ENCODE peak calls at places on chromosomes 4 and X, in six cellular contexts. B, A, K, J, W and M are unnamed samples.

GRCh38 chr4:88457307-88458090 is 580 bp downstream of the HERC5 start:
- DNase-seq in B (peak), A (no peak), K (peak), J (no peak), W (no peak), M (peak)

GRCh38 chrX:110180176-110180927 is 137.5 kb downstream of the AMMECR1 start:
- DNase-seq in B (no peak), A (no peak), K (no peak), J (peak), W (no peak), M (peak)

GRCh38 chrX:40866878-40867277 is 131.5 kb upstream of the MED14 start:
- DNase-seq in B (no peak), A (no peak), K (no peak), J (no peak), W (no peak), M (no peak)

GRCh38 chr4:150072471-150072870 is 5.8 kb upstream of the DCLK2 start:
- DNase-seq in B (no peak), A (no peak), K (no peak), J (no peak), W (no peak), M (no peak)

GRCh38 chrX:53594354-53594753 is 92.2 kb downstream of the HUWE1 start:
- DNase-seq in B (no peak), A (no peak), K (no peak), J (no peak), W (no peak), M (no peak)

GRCh38 chr4:107600456-107600855 is 119.6 kb downstream of the PAPSS1 start:
- DNase-seq in B (no peak), A (no peak), K (no peak), J (peak), W (no peak), M (no peak)

GRCh38 chrX:650801-651200 is 20.2 kb downstream of the SHOX start:
- DNase-seq in B (no peak), A (no peak), K (no peak), J (no peak), W (no peak), M (no peak)

GRCh38 chr4:152348670-152349069 is 187.2 kb downstream of the FBXW7 start:
- DNase-seq in B (no peak), A (no peak), K (no peak), J (no peak), W (no peak), M (no peak)

GRCh38 chrX:41009816-41010187 is 75.4 kb upstream of the USP9X start:
- DNase-seq in B (no peak), A (no peak), K (no peak), J (no peak), W (no peak), M (no peak)

GRCh38 chr4:87260477-87260876 is 40.1 kb upstream of the KLHL8 start:
- DNase-seq in B (no peak), A (no peak), K (no peak), J (no peak), W (no peak), M (no peak)

GRCh38 chr4:141702472-141703182 is 66.2 kb downstream of the IL15 start:
- DNase-seq in B (no peak), A (no peak), K (no peak), J (no peak), W (no peak), M (no peak)

GRCh38 chr4:68373513-68373912 is 23.6 kb upstream of the YTHDC1 start:
- DNase-seq in B (peak), A (peak), K (peak), J (no peak), W (no peak), M (no peak)

GRCh38 chr4:40334591-40335507 is at the start of gene CHRNA9:
- DNase-seq in B (peak), A (no peak), K (no peak), J (no peak), W (no peak), M (no peak)

GRCh38 chrX:75968293-75968692 is 183.2 kb upstream of the MAGEE2 start:
- DNase-seq in B (no peak), A (no peak), K (no peak), J (no peak), W (no peak), M (no peak)
- TF ChIP-seq CTCF in B (no peak), A (no peak), K (no peak), J (no peak), W (no peak), M (no peak)

DNA sequence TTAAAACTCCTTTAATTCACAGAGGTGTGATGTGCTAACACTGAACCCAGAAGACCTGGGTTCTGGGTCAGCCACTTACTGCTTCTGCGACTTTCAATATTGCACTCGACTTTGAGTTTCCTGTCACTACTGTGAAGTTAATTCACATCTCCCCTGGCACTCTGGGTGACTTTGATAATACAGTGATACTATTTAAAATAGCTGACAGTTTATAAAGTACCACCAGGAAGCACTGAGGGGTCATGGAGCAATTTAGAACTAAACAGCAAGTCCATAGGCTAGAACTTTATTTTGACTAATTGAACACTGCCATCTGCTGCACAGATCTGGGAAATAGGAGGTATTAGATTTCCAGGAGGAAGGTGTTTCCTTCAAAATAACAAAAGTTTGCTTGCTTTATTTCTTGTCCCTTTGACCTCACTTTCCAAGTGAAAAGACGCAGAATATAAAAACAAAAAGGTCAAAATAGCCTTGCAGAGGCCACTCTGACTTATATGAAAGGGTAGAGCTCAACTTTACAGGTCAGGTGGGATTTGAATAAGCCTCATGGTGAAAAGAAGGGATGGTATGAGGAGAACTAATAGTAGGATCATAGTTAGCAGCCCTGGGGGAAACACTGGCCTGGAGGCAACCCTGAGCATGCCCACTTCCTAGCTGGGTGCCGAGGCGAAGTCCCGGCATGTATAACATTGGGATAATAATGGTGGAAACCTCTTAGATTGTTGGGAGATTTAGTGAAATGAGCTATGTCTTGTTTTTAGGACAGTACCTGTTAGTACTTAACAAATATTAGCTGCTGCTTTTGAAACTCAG is 53.4 kb downstream of the ZNF518B start:
- DNase-seq in B (no peak), A (no peak), K (no peak), J (no peak), W (no peak), M (peak)
- TF ChIP-seq CTCF in B (peak), A (peak), K (peak), J (peak), W (peak), M (peak)

DNA sequence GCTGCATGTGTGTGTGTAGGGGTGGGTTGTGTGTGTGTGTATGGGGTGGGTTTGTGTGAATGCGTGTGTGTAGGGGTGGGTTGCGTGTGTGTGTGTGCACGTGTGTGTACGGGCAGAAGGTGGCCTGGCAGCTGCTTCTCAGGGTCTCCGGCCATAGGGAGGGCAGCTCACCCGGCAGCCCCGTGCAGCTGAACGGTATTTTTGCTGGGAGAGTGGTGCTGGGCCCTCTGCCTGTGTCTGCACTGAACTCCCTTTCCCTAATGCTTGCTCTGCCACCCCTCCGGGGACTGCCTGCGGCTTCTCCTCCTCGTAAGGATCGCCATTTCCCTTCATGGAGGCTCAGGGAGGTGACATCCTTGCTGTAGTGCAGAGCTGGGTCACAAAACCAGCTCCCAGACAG is 30.2 kb downstream of the WFS1 start:
- DNase-seq in B (no peak), A (no peak), K (no peak), J (no peak), W (no peak), M (no peak)
- TF ChIP-seq CTCF in B (no peak), A (no peak), K (no peak), J (no peak), W (no peak), M (no peak)

DNA sequence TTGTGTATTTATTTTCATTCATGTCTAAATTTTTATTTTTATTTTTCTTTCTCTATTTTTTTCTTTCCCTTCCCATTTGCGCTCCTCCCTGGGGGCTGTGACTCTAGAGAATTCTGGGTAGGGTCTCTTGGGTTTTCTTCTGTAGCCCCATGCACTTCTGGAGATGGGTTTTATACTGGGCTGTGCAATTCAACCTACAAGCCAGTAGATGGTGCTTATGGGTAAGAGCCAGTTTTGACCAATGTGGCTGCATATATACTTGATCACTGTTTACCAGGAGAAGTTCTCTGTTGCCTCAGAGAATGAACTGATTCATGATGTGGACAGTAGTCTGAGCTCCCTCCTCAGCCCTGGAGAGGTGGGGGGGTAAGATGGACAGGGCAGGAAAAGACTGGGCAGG is 614.6 kb downstream of the PCDH19 start:
- DNase-seq in B (no peak), A (no peak), K (no peak), J (no peak), W (no peak), M (no peak)
- TF ChIP-seq CTCF in B (no peak), A (no peak), K (no peak), J (peak), W (no peak), M (no peak)

GRCh38 chrX:108025954-108026616 is 18.8 kb upstream of the VSIG1 start:
- DNase-seq in B (no peak), A (no peak), K (no peak), J (no peak), W (no peak), M (no peak)

GRCh38 chrX:108022491-108023089 is 22.3 kb upstream of the VSIG1 start:
- DNase-seq in B (no peak), A (no peak), K (no peak), J (no peak), W (no peak), M (no peak)

GRCh38 chrX:108019382-108019857 is 25.4 kb upstream of the VSIG1 start:
- DNase-seq in B (no peak), A (no peak), K (no peak), J (no peak), W (no peak), M (no peak)

GRCh38 chrX:108018659-108019381 is 26.0 kb upstream of the VSIG1 start:
- DNase-seq in B (no peak), A (no peak), K (no peak), J (no peak), W (no peak), M (no peak)

GRCh38 chrX:108020631-108021030 is 24.2 kb upstream of the VSIG1 start:
- DNase-seq in B (no peak), A (no peak), K (no peak), J (no peak), W (no peak), M (peak)
- TF ChIP-seq CTCF in B (peak), A (peak), K (no peak), J (peak), W (peak), M (peak)